ENCODE peak calls at places on chromosomes 13 and 19, in five cellular contexts. S is heart right ventricle, P is heart left ventricle, T is neural progenitor cell, F is suprapubic skin. J is an unnamed sample. For H3K27me3, the result is how much of the 10 kb centered on the place peaks cover.

GRCh38 chr19:16679811-16680210 is 18.9 kb downstream of the TMEM38A start:
- DNase-seq in T (no peak), P (no peak), S (no peak), F (no peak), J (no peak)

GRCh38 chr19:45769821-45770191 is 754 bp upstream of the SIX5 start:
- DNase-seq in S (peak), T (peak), F (peak), P (peak), J (peak)

GRCh38 chr19:45100202-45100600 is 7.2 kb downstream of the PPP1R37 start:
- DNase-seq in P (no peak), T (no peak), S (no peak), F (no peak), J (no peak)

GRCh38 chr13:43852923-43853404 is 26.6 kb downstream of the CCDC122 start:
- DNase-seq in F (no peak), S (no peak), T (no peak), P (no peak), J (no peak)

GRCh38 chr19:51016798-51017683 is 2.5 kb downstream of the KLK10 start:
- DNase-seq in T (peak), P (no peak), F (no peak), S (peak), J (no peak)

GRCh38 chr13:110238795-110239194 is 68.2 kb downstream of the COL4A1 start:
- DNase-seq in S (no peak), F (no peak), P (no peak), T (no peak), J (no peak)

GRCh38 chr13:79837741-79838450 is 356.9 kb downstream of the NDFIP2 start:
- DNase-seq in T (no peak), F (no peak), P (no peak), S (no peak), J (no peak)

GRCh38 chr19:50542825-50543428 is 25.3 kb downstream of the LRRC4B start:
- DNase-seq in F (no peak), S (no peak), P (no peak), T (no peak), J (no peak)

GRCh38 chr19:38134538-38135149 is 89.4 kb downstream of the DPF1 start:
- DNase-seq in P (no peak), F (no peak), T (peak), S (no peak), J (no peak)

GRCh38 chr19:27759896-27760295 is 1453.1 kb downstream of the UQCRFS1 start:
- DNase-seq in P (no peak), T (no peak), S (no peak), F (no peak), J (no peak)

GRCh38 chr19:11821474-11821873 is 7.4 kb downstream of the ZNF440 start:
- DNase-seq in P (no peak), T (no peak), S (no peak), F (no peak), J (no peak)

GRCh38 chr13:27006519-27007161 is 165.0 kb downstream of the USP12 start:
- DNase-seq in S (no peak), P (no peak), F (peak), T (peak), J (peak)

GRCh38 chr19:39370735-39371134 is 20.2 kb downstream of the PAF1 start:
- DNase-seq in P (no peak), F (no peak), T (no peak), S (no peak), J (no peak)

GRCh38 chr19:29625316-29625715 is 19.2 kb downstream of the POP4 start:
- DNase-seq in P (no peak), T (peak), F (no peak), S (no peak), J (no peak)

GRCh38 chr19:3606690-3607289 is at the start of gene TBXA2R:
- DNase-seq in S (peak), P (peak), F (no peak), T (peak), J (peak)

GRCh38 chr13:75507027-75508001 is 25.3 kb upstream of the TBC1D4 start:
- DNase-seq in F (no peak), S (no peak), T (no peak), P (peak), J (no peak)

GRCh38 chr19:49084206-49085019 is 838 bp upstream of the SNRNP70 start:
- DNase-seq in T (no peak), S (no peak), F (no peak), P (no peak), J (no peak)
- H3K4me3 ChIP-seq in T (peak), S (peak), F (peak), P (peak), J (peak)

GRCh38 chr13:39501711-39502324 is 101.2 kb downstream of the LHFPL6 start:
- DNase-seq in T (peak), F (no peak), S (peak), P (no peak), J (no peak)
- H3K27me3 ChIP-seq in T (under half), F (under half), S (under half), P (under half), J (under half)

GRCh38 chr13:102773441-102774209 is at the start of gene TEX30:
- DNase-seq in T (peak), P (peak), F (peak), S (peak), J (peak)

GRCh38 chr13:102772042-102772425 is 1.6 kb downstream of the TEX30 start:
- DNase-seq in F (no peak), S (no peak), T (no peak), P (no peak), J (no peak)

GRCh38 chr13:102774210-102774560 is 599 bp upstream of the TEX30 start:
- DNase-seq in S (peak), P (peak), T (no peak), F (no peak), J (no peak)

GRCh38 chr13:102777716-102778115 is 4.1 kb upstream of the TEX30 start:
- DNase-seq in P (no peak), F (no peak), T (peak), S (no peak), J (no peak)

DNA sequence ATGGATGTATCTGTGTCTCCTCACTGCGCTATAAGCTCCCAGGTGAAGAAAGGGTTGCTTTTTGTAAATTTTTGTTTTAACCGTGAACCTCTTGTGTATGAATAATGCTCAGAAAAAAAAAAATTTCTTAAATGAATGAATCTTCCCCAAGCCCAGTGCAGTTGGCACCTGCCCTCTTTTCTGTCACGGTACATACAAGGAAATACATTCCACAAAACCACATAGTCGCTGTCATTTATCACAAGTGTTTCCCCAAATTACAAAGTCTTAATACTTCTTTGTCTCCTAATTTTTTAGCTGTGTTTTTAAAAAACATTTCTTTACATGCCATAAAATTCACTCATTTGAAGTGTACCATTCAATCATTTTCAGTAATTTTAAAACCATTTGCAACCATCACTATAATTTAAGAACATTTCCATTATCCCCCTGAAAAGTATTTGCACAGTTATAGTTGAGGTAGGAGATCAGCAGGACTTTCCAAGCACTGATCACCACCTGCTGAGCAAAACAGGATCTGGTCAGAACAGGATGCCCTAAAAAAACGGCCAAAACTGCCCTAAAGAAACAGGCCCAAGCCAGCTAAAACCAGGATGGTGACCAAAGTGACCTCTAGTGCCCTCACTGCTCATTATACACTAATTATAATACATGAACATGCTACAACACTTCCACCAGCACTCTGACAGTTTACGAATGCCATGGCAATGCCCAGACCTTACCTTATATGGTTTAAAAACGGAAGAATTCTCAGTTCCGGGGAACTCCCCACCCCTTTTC is 1.2 kb upstream of the TEX30 start:
- DNase-seq in F (no peak), T (peak), S (no peak), P (no peak), J (no peak)
- H3K4me3 ChIP-seq in F (no peak), T (no peak), S (no peak), P (no peak), J (no peak)

GRCh38 chr19:13027031-13027430 is 31.8 kb downstream of the NFIX start:
- DNase-seq in S (no peak), F (no peak), T (no peak), P (no peak), J (no peak)
- H3K27me3 ChIP-seq in S (under half), F (under half), T (half or more), P (under half), J (under half)

GRCh38 chr13:93029536-93029935 is 197.1 kb upstream of the GPC6 start:
- DNase-seq in T (no peak), P (no peak), S (no peak), F (no peak), J (no peak)
- H3K4me3 ChIP-seq in T (no peak), P (no peak), S (no peak), F (no peak), J (no peak)

DNA sequence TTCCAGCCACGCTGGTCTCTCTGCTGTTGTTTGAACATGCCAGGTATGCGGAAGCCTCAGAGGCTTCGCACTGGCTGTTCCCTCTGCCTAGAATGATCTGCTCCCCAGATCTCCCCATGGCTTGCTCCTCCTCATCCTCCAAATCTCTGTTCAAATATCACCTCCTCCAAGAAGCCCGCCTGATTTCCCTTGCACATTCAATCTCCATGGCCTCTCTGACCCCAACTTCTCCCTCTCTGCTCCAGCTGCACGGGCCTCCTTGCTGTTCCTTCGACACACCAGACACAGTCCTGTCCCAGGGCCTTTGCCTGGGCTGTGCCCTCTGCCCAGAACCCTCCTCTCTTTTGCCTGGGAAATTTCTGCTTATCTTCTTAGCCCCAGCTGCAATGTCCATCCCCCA is 52.5 kb upstream of the PTPRS start:
- DNase-seq in S (no peak), F (no peak), P (no peak), T (no peak), J (no peak)
- H3K27me3 ChIP-seq in S (half or more), F (half or more), P (under half), T (under half), J (half or more)

DNA sequence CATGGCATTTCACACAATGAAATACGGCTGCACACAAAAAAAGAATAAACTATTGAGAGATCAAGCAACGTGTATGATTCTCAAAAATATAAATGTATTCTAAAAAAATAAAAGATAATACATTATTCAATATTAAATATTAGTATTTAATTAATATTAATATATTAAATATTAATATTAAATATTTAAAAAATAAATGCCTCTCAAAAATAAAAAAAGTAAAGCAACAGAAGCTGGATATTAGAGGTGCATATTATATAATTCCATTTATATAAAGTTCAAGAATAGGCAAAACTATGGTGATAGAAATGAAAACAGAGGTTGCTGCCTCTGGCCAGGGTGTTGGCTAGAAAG is 57.1 kb downstream of the GADD45B start:
- DNase-seq in F (no peak), P (no peak), S (no peak), T (no peak), J (no peak)
- H3K4me3 ChIP-seq in F (no peak), P (no peak), S (no peak), T (no peak), J (no peak)

GRCh38 chr19:32231691-32232090 is 113.7 kb upstream of the ZNF507 start:
- DNase-seq in F (no peak), P (no peak), S (no peak), T (no peak), J (no peak)

GRCh38 chr19:32233091-32233490 is 112.3 kb upstream of the ZNF507 start:
- DNase-seq in T (no peak), S (no peak), F (no peak), P (no peak), J (no peak)

GRCh38 chr19:32230441-32230840 is 115.0 kb upstream of the ZNF507 start:
- DNase-seq in T (no peak), S (no peak), F (no peak), P (no peak), J (no peak)

GRCh38 chr19:32232449-32232848 is 113.0 kb upstream of the ZNF507 start:
- DNase-seq in T (no peak), P (no peak), F (no peak), S (no peak), J (no peak)

GRCh38 chr19:32231020-32231419 is 114.4 kb upstream of the ZNF507 start:
- DNase-seq in P (no peak), T (no peak), S (no peak), F (no peak), J (no peak)
- H3K27me3 ChIP-seq in P (under half), T (under half), S (under half), F (under half), J (under half)

J was measured in lower lobe of right lung.